ENCODE peak calls at places on chromosome 16, in six cellular contexts. Z is RPMI7951, Y is endothelial cell, L is mammary epithelial cell, A is HuH-7.5, S is lung microvascular endothelial cell. N is an unnamed sample.

GRCh38 chr16:66740533-66740932 is 10.9 kb downstream of the DYNC1LI2 start:
- DNase-seq in Z (peak; percentile 21), Y (no peak), L (peak; percentile 30), A (no peak), S (no peak), N (no peak)

GRCh38 chr16:84419730-84420129 is 51.4 kb downstream of the ATP2C2 start:
- DNase-seq in Z (no peak), Y (no peak), L (no peak), A (no peak), S (no peak), N (no peak)

GRCh38 chr16:17510532-17510931 is 39.8 kb upstream of the XYLT1 start:
- DNase-seq in Z (no peak), Y (no peak), L (no peak), A (no peak), S (no peak), N (peak; percentile 31)

GRCh38 chr16:84581161-84581560 is 36.7 kb downstream of the COTL1 start:
- DNase-seq in Z (no peak), Y (no peak), L (no peak), A (no peak), S (no peak), N (no peak)

GRCh38 chr16:89004209-89004831 is 27.3 kb upstream of the CBFA2T3 start:
- DNase-seq in Z (peak; percentile 15), Y (peak; percentile 40), L (no peak), A (no peak), S (peak; percentile 83), N (no peak)

GRCh38 chr16:30370444-30371247 is at the start of gene TBC1D10B:
- DNase-seq in Z (peak; percentile 100), Y (peak; percentile 97), L (peak; percentile 100), A (peak; percentile 99), S (peak; percentile 100), N (peak; percentile 100)

GRCh38 chr16:53219795-53220194 is 165.0 kb downstream of the CHD9 start:
- DNase-seq in Z (peak; percentile 43), Y (no peak), L (no peak), A (no peak), S (peak; percentile 27), N (no peak)

GRCh38 chr16:12545292-12545610 is 258.4 kb downstream of the CPPED1 start:
- DNase-seq in Z (no peak), Y (no peak), L (no peak), A (no peak), S (no peak), N (no peak)

GRCh38 chr16:46922239-46922638 is 38.1 kb downstream of the GPT2 start:
- DNase-seq in Z (no peak), Y (no peak), L (no peak), A (no peak), S (no peak), N (no peak)

GRCh38 chr16:35711958-35712357 is 2252.5 kb downstream of the TP53TG3F start:
- DNase-seq in Z (no peak), Y (no peak), L (no peak), A (no peak), S (no peak), N (no peak)

GRCh38 chr16:50671644-50672260 is 9.4 kb downstream of the SNX20 start:
- DNase-seq in Z (peak; percentile 45), Y (peak; percentile 44), L (peak; percentile 26), A (peak; percentile 39), S (peak; percentile 61), N (no peak)

GRCh38 chr16:25253322-25253721 is 4.3 kb downstream of the ZKSCAN2 start:
- DNase-seq in Z (no peak), Y (no peak), L (no peak), A (no peak), S (no peak), N (no peak)

GRCh38 chr16:69938981-69939820 is 11.9 kb upstream of the CLEC18A start:
- DNase-seq in Z (no peak), Y (no peak), L (no peak), A (no peak), S (no peak), N (no peak)

GRCh38 chr16:58027341-58028167 is 2.0 kb downstream of the MMP15 start:
- DNase-seq in Z (peak; percentile 28), Y (no peak), L (peak; percentile 28), A (peak; percentile 78), S (no peak), N (no peak)

GRCh38 chr16:55913717-55914116 is 38.5 kb upstream of the CES5A start:
- DNase-seq in Z (no peak), Y (no peak), L (peak; percentile 6), A (no peak), S (no peak), N (no peak)

GRCh38 chr16:20814761-20815160 is 8.4 kb downstream of the REXO5 start:
- DNase-seq in Z (peak; percentile 4), Y (no peak), L (no peak), A (no peak), S (no peak), N (no peak)

GRCh38 chr16:80623376-80623775 is 82.6 kb downstream of the DYNLRB2 start:
- DNase-seq in Z (no peak), Y (no peak), L (no peak), A (no peak), S (peak; percentile 6), N (peak; percentile 21)

GRCh38 chr16:23348579-23349469 is 46.7 kb downstream of the SCNN1B start:
- DNase-seq in Z (no peak), Y (peak; percentile 7), L (no peak), A (no peak), S (no peak), N (no peak)

GRCh38 chr16:67542464-67542863 is 13.8 kb downstream of the RIPOR1 start:
- DNase-seq in Z (peak; percentile 76), Y (no peak), L (peak; percentile 42), A (peak; percentile 59), S (peak; percentile 93), N (no peak)

GRCh38 chr16:24851700-24852099 is 5.9 kb downstream of the SLC5A11 start:
- DNase-seq in Z (peak; percentile 55), Y (no peak), L (peak; percentile 46), A (no peak), S (no peak), N (no peak)

GRCh38 chr16:89155184-89155679 is 16.3 kb upstream of the CDH15 start:
- DNase-seq in Z (peak; percentile 67), Y (no peak), L (no peak), A (no peak), S (peak; percentile 83), N (no peak)

GRCh38 chr16:12529582-12529981 is 274.1 kb downstream of the CPPED1 start:
- DNase-seq in Z (no peak), Y (no peak), L (no peak), A (peak; percentile 34), S (no peak), N (no peak)

GRCh38 chr16:30621765-30622164 is 11.6 kb upstream of the ZNF689 start:
- DNase-seq in Z (peak; percentile 87), Y (no peak), L (no peak), A (no peak), S (no peak), N (peak; percentile 26)

GRCh38 chr16:10088380-10088793 is 93.8 kb downstream of the GRIN2A start:
- DNase-seq in Z (peak; percentile 89), Y (no peak), L (no peak), A (no peak), S (no peak), N (no peak)

GRCh38 chr16:1414532-1415265 is at the start of gene UNKL:
- DNase-seq in Z (peak; percentile 37), Y (peak; percentile 86), L (no peak), A (peak; percentile 71), S (peak; percentile 83), N (no peak)

GRCh38 chr16:50458694-50459271 is 89.4 kb upstream of the NKD1 start:
- DNase-seq in Z (no peak), Y (no peak), L (no peak), A (no peak), S (no peak), N (no peak)

GRCh38 chr16:6977906-6978305 is 354.7 kb upstream of the RBFOX1 start:
- DNase-seq in Z (no peak), Y (no peak), L (no peak), A (no peak), S (no peak), N (no peak)

GRCh38 chr16:19240494-19240893 is 45.0 kb upstream of the CLEC19A start:
- DNase-seq in Z (no peak), Y (no peak), L (no peak), A (no peak), S (no peak), N (no peak)

GRCh38 chr16:1941162-1941923 is 1.7 kb downstream of the MSRB1 start:
- DNase-seq in Z (no peak), Y (peak; percentile 49), L (no peak), A (no peak), S (no peak), N (no peak)

GRCh38 chr16:19718624-19718965 is 524 bp downstream of the IQCK start:
- DNase-seq in Z (no peak), Y (no peak), L (peak; percentile 17), A (no peak), S (no peak), N (no peak)

GRCh38 chr16:19691161-19691850 is 26.7 kb downstream of the KNOP1 start:
- DNase-seq in Z (peak; percentile 52), Y (no peak), L (no peak), A (no peak), S (peak; percentile 88), N (no peak)

GRCh38 chr16:81784042-81784785 is 5.1 kb downstream of the PLCG2 start:
- DNase-seq in Z (no peak), Y (no peak), L (no peak), A (no peak), S (no peak), N (no peak)

GRCh38 chr16:8548166-8548565 is 42.1 kb downstream of the TMEM114 start:
- DNase-seq in Z (no peak), Y (no peak), L (no peak), A (no peak), S (no peak), N (no peak)

GRCh38 chr16:20084624-20085226 is 11.0 kb upstream of the GPR139 start:
- DNase-seq in Z (peak; percentile 2), Y (no peak), L (no peak), A (no peak), S (no peak), N (no peak)

GRCh38 chr16:23296994-23297393 is 5.1 kb upstream of the SCNN1B start:
- DNase-seq in Z (no peak), Y (no peak), L (no peak), A (peak; percentile 40), S (no peak), N (no peak)

GRCh38 chr16:19083670-19084069 is 16.3 kb downstream of the COQ7 start:
- DNase-seq in Z (no peak), Y (no peak), L (no peak), A (no peak), S (no peak), N (no peak)

GRCh38 chr16:77805403-77805802 is 17.0 kb downstream of the VAT1L start:
- DNase-seq in Z (no peak), Y (no peak), L (no peak), A (no peak), S (no peak), N (no peak)

GRCh38 chr16:28838558-28838918 is 7.6 kb downstream of the TUFM start:
- DNase-seq in Z (no peak), Y (no peak), L (no peak), A (no peak), S (no peak), N (no peak)

GRCh38 chr16:88539261-88539651 is 30.9 kb upstream of the ZC3H18 start:
- DNase-seq in Z (no peak), Y (no peak), L (no peak), A (no peak), S (no peak), N (no peak)

N was measured in AG04449.